ENCODE peak calls at places on chromosomes 12 and 14, in eight cellular contexts. One of them, this sample, is unnamed.

GRCh38 chr14:33362934-33363333 is 424.3 kb downstream of the NPAS3 start:
- DNase-seq in fibroblast of mammary gland: no peak
- DNase-seq in breast epithelium: no peak
- DNase-seq in left ventricle myocardium inferior: no peak
- DNase-seq in H1: no peak
- DNase-seq in endothelial cell: no peak
- DNase-seq in dorsolateral prefrontal cortex: no peak
- DNase-seq in BJ: no peak
- DNase-seq in this sample: no peak

GRCh38 chr14:22650960-22651521 is 6.9 kb upstream of the OR6J1 start:
- DNase-seq in dorsolateral prefrontal cortex: no peak
- DNase-seq in BJ: no peak
- DNase-seq in fibroblast of mammary gland: peak; percentile 48
- DNase-seq in breast epithelium: no peak
- DNase-seq in endothelial cell: no peak
- DNase-seq in left ventricle myocardium inferior: no peak
- DNase-seq in H1: no peak
- DNase-seq in this sample: no peak

GRCh38 chr12:122830517-122831214 is 4.6 kb upstream of the HIP1R start:
- DNase-seq in dorsolateral prefrontal cortex: no peak
- DNase-seq in fibroblast of mammary gland: peak; percentile 99
- DNase-seq in left ventricle myocardium inferior: no peak
- DNase-seq in H1: no peak
- DNase-seq in endothelial cell: no peak
- DNase-seq in breast epithelium: no peak
- DNase-seq in BJ: peak; percentile 55
- DNase-seq in this sample: no peak

GRCh38 chr12:121753844-121754264 is 39.6 kb downstream of the RHOF start:
- DNase-seq in dorsolateral prefrontal cortex: peak; percentile 87
- DNase-seq in left ventricle myocardium inferior: peak; percentile 69
- DNase-seq in fibroblast of mammary gland: no peak
- DNase-seq in BJ: no peak
- DNase-seq in breast epithelium: peak; percentile 72
- DNase-seq in H1: no peak
- DNase-seq in endothelial cell: no peak
- DNase-seq in this sample: no peak

GRCh38 chr12:94807951-94808350 is 157.6 kb upstream of the TMCC3 start:
- DNase-seq in breast epithelium: no peak
- DNase-seq in H1: no peak
- DNase-seq in BJ: no peak
- DNase-seq in endothelial cell: no peak
- DNase-seq in dorsolateral prefrontal cortex: no peak
- DNase-seq in left ventricle myocardium inferior: no peak
- DNase-seq in fibroblast of mammary gland: no peak
- DNase-seq in this sample: no peak

GRCh38 chr14:75156111-75156510 is 20.3 kb downstream of the TMED10 start:
- DNase-seq in fibroblast of mammary gland: no peak
- DNase-seq in dorsolateral prefrontal cortex: no peak
- DNase-seq in BJ: no peak
- DNase-seq in breast epithelium: no peak
- DNase-seq in H1: no peak
- DNase-seq in endothelial cell: no peak
- DNase-seq in left ventricle myocardium inferior: no peak
- DNase-seq in this sample: no peak

GRCh38 chr12:6226701-6227096 is 26.5 kb downstream of the CD9 start:
- DNase-seq in endothelial cell: no peak
- DNase-seq in breast epithelium: no peak
- DNase-seq in fibroblast of mammary gland: no peak
- DNase-seq in BJ: no peak
- DNase-seq in H1: no peak
- DNase-seq in dorsolateral prefrontal cortex: no peak
- DNase-seq in left ventricle myocardium inferior: peak; percentile 68
- DNase-seq in this sample: no peak

GRCh38 chr12:103205906-103206305 is 248.4 kb downstream of the ASCL1 start:
- DNase-seq in endothelial cell: no peak
- DNase-seq in fibroblast of mammary gland: no peak
- DNase-seq in H1: no peak
- DNase-seq in dorsolateral prefrontal cortex: no peak
- DNase-seq in left ventricle myocardium inferior: no peak
- DNase-seq in BJ: no peak
- DNase-seq in breast epithelium: no peak
- DNase-seq in this sample: no peak

GRCh38 chr14:51730094-51730493 is 78.4 kb downstream of the FRMD6 start:
- DNase-seq in H1: no peak
- DNase-seq in dorsolateral prefrontal cortex: no peak
- DNase-seq in left ventricle myocardium inferior: no peak
- DNase-seq in BJ: no peak
- DNase-seq in fibroblast of mammary gland: no peak
- DNase-seq in breast epithelium: no peak
- DNase-seq in endothelial cell: no peak
- DNase-seq in this sample: no peak

GRCh38 chr12:67019070-67019469 is 250.1 kb upstream of the CAND1 start:
- DNase-seq in endothelial cell: no peak
- DNase-seq in breast epithelium: no peak
- DNase-seq in fibroblast of mammary gland: no peak
- DNase-seq in dorsolateral prefrontal cortex: peak; percentile 29
- DNase-seq in left ventricle myocardium inferior: no peak
- DNase-seq in H1: no peak
- DNase-seq in BJ: no peak
- DNase-seq in this sample: no peak

GRCh38 chr12:104370989-104371870 is 67.7 kb downstream of the EID3 start:
- DNase-seq in H1: no peak
- DNase-seq in dorsolateral prefrontal cortex: no peak
- DNase-seq in fibroblast of mammary gland: peak; percentile 37
- DNase-seq in breast epithelium: no peak
- DNase-seq in endothelial cell: peak; percentile 12
- DNase-seq in left ventricle myocardium inferior: no peak
- DNase-seq in BJ: no peak
- DNase-seq in this sample: no peak

GRCh38 chr12:72256725-72257124 is 15.4 kb upstream of the TRHDE start:
- DNase-seq in fibroblast of mammary gland: no peak
- DNase-seq in breast epithelium: no peak
- DNase-seq in dorsolateral prefrontal cortex: no peak
- DNase-seq in endothelial cell: no peak
- DNase-seq in H1: no peak
- DNase-seq in BJ: no peak
- DNase-seq in left ventricle myocardium inferior: no peak
- DNase-seq in this sample: no peak

GRCh38 chr14:76501156-76501555 is 125.2 kb downstream of the ESRRB start:
- DNase-seq in breast epithelium: no peak
- DNase-seq in BJ: no peak
- DNase-seq in left ventricle myocardium inferior: no peak
- DNase-seq in H1: no peak
- DNase-seq in fibroblast of mammary gland: no peak
- DNase-seq in dorsolateral prefrontal cortex: no peak
- DNase-seq in endothelial cell: no peak
- DNase-seq in this sample: no peak

GRCh38 chr14:69483765-69484443 is 624 bp upstream of the PLEKHD1 start:
- DNase-seq in endothelial cell: peak; percentile 19
- DNase-seq in dorsolateral prefrontal cortex: no peak
- DNase-seq in breast epithelium: peak; percentile 57
- DNase-seq in BJ: no peak
- DNase-seq in fibroblast of mammary gland: no peak
- DNase-seq in left ventricle myocardium inferior: no peak
- DNase-seq in H1: no peak
- DNase-seq in this sample: no peak

GRCh38 chr14:74014299-74014698 is 4.8 kb downstream of the ENTPD5 start:
- DNase-seq in breast epithelium: no peak
- DNase-seq in dorsolateral prefrontal cortex: no peak
- DNase-seq in fibroblast of mammary gland: peak; percentile 29
- DNase-seq in endothelial cell: no peak
- DNase-seq in H1: no peak
- DNase-seq in BJ: no peak
- DNase-seq in left ventricle myocardium inferior: no peak
- DNase-seq in this sample: no peak

GRCh38 chr12:59041241-59042121 is 121.2 kb upstream of the LRIG3 start:
- DNase-seq in BJ: peak; percentile 85
- DNase-seq in H1: no peak
- DNase-seq in endothelial cell: no peak
- DNase-seq in dorsolateral prefrontal cortex: no peak
- DNase-seq in fibroblast of mammary gland: peak; percentile 96
- DNase-seq in left ventricle myocardium inferior: no peak
- DNase-seq in breast epithelium: no peak
- DNase-seq in this sample: no peak

GRCh38 chr12:116360579-116361403 is 83.3 kb upstream of the MED13L start:
- DNase-seq in H1: no peak
- DNase-seq in endothelial cell: no peak
- DNase-seq in dorsolateral prefrontal cortex: no peak
- DNase-seq in BJ: no peak
- DNase-seq in breast epithelium: no peak
- DNase-seq in fibroblast of mammary gland: no peak
- DNase-seq in left ventricle myocardium inferior: no peak
- DNase-seq in this sample: no peak

GRCh38 chr14:55088356-55088755 is 36.9 kb downstream of the MAPK1IP1L start:
- DNase-seq in endothelial cell: no peak
- DNase-seq in H1: no peak
- DNase-seq in left ventricle myocardium inferior: no peak
- DNase-seq in dorsolateral prefrontal cortex: no peak
- DNase-seq in BJ: no peak
- DNase-seq in fibroblast of mammary gland: no peak
- DNase-seq in breast epithelium: no peak
- DNase-seq in this sample: no peak

GRCh38 chr12:3882896-3883564 is 9.8 kb upstream of the PARP11 start:
- DNase-seq in H1: no peak
- DNase-seq in dorsolateral prefrontal cortex: no peak
- DNase-seq in fibroblast of mammary gland: peak; percentile 31
- DNase-seq in BJ: no peak
- DNase-seq in left ventricle myocardium inferior: no peak
- DNase-seq in breast epithelium: no peak
- DNase-seq in endothelial cell: no peak
- DNase-seq in this sample: no peak
- TF ChIP-seq CTCF in H1: no peak
- TF ChIP-seq CTCF in dorsolateral prefrontal cortex: no peak
- TF ChIP-seq CTCF in fibroblast of mammary gland: peak; percentile 36
- TF ChIP-seq CTCF in BJ: peak; percentile 25
- TF ChIP-seq CTCF in left ventricle myocardium inferior: peak; percentile 26
- TF ChIP-seq CTCF in breast epithelium: no peak
- TF ChIP-seq CTCF in endothelial cell: peak; percentile 27
- TF ChIP-seq CTCF in this sample: peak; percentile 51

GRCh38 chr12:20798561-20798960 is 11.9 kb upstream of the SLCO1B3 start:
- DNase-seq in BJ: no peak
- DNase-seq in endothelial cell: no peak
- DNase-seq in H1: no peak
- DNase-seq in dorsolateral prefrontal cortex: no peak
- DNase-seq in fibroblast of mammary gland: peak; percentile 12
- DNase-seq in breast epithelium: no peak
- DNase-seq in left ventricle myocardium inferior: no peak
- DNase-seq in this sample: no peak
- TF ChIP-seq CTCF in BJ: no peak
- TF ChIP-seq CTCF in endothelial cell: peak; percentile 19
- TF ChIP-seq CTCF in H1: no peak
- TF ChIP-seq CTCF in dorsolateral prefrontal cortex: peak; percentile 36
- TF ChIP-seq CTCF in fibroblast of mammary gland: peak; percentile 13
- TF ChIP-seq CTCF in breast epithelium: peak; percentile 32
- TF ChIP-seq CTCF in left ventricle myocardium inferior: peak; percentile 62
- TF ChIP-seq CTCF in this sample: peak; percentile 69

GRCh38 chr12:78651755-78652154 is 212.8 kb upstream of the SYT1 start:
- DNase-seq in dorsolateral prefrontal cortex: no peak
- DNase-seq in H1: no peak
- DNase-seq in breast epithelium: no peak
- DNase-seq in fibroblast of mammary gland: no peak
- DNase-seq in BJ: no peak
- DNase-seq in endothelial cell: no peak
- DNase-seq in left ventricle myocardium inferior: no peak
- DNase-seq in this sample: no peak

GRCh38 chr12:78641837-78642423 is 222.6 kb upstream of the SYT1 start:
- DNase-seq in H1: no peak
- DNase-seq in breast epithelium: no peak
- DNase-seq in fibroblast of mammary gland: peak; percentile 20
- DNase-seq in dorsolateral prefrontal cortex: no peak
- DNase-seq in left ventricle myocardium inferior: no peak
- DNase-seq in endothelial cell: no peak
- DNase-seq in BJ: no peak
- DNase-seq in this sample: no peak

DNA sequence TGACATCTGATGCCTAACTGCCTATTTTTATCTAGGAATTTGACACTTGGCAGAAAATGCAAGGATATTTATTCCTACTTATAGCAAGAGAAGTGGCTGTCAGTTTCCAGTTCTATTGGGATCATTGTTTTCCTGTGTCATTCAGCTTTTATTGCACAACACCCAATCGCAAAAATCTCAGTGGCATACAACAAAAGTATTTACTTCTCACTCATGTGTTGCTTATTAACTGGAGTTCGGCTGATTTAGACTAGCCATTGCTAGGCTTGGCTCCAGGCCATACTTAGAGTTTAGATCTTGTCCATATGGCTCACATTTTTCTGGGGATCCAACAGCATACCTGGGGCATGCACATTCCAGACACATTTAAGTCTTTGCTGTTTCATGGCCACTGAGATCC is 218.6 kb upstream of the SYT1 start:
- DNase-seq in BJ: no peak
- DNase-seq in H1: no peak
- DNase-seq in breast epithelium: no peak
- DNase-seq in left ventricle myocardium inferior: no peak
- DNase-seq in dorsolateral prefrontal cortex: no peak
- DNase-seq in endothelial cell: no peak
- DNase-seq in fibroblast of mammary gland: peak; percentile 8
- DNase-seq in this sample: no peak
- TF ChIP-seq CTCF in BJ: no peak
- TF ChIP-seq CTCF in H1: no peak
- TF ChIP-seq CTCF in breast epithelium: no peak
- TF ChIP-seq CTCF in left ventricle myocardium inferior: no peak
- TF ChIP-seq CTCF in dorsolateral prefrontal cortex: no peak
- TF ChIP-seq CTCF in endothelial cell: no peak
- TF ChIP-seq CTCF in fibroblast of mammary gland: no peak
- TF ChIP-seq CTCF in this sample: no peak

DNA sequence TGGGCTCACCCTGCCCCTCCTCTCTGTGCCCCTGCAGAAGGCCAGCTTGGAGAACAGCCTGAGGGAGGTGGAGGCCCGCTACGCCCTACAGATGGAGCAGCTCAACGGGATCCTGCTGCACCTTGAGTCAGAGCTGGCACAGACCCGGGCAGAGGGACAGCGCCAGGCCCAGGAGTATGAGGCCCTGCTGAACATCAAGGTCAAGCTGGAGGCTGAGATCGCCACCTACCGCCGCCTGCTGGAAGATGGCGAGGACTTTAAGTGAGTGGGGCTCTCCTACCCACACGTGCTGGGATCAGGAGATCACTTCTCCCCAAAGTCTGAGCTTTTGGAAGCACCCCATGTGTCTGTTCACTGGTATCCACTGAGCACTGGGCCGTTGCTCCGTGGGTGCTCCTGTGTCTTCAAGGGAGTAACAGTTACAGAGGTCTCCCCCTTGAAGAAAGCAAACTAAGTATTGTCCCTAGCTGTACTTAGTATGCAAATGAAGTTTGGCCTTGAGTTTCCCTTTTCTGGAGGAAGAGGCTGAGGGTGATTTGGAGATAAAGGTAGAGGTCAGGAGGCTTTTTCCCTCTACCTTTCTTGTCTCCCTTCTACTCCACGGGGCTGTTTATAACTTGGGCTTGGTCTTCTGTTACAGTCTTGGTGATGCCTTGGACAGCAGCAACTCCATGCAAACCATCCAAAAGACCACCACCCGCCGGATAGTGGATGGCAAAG is 3.3 kb downstream of the KRT18 start:
- DNase-seq in breast epithelium: peak; percentile 71
- DNase-seq in endothelial cell: no peak
- DNase-seq in BJ: no peak
- DNase-seq in H1: no peak
- DNase-seq in fibroblast of mammary gland: no peak
- DNase-seq in dorsolateral prefrontal cortex: no peak
- DNase-seq in left ventricle myocardium inferior: no peak
- DNase-seq in this sample: no peak
- TF ChIP-seq CTCF in breast epithelium: peak; percentile 26
- TF ChIP-seq CTCF in endothelial cell: no peak
- TF ChIP-seq CTCF in BJ: no peak
- TF ChIP-seq CTCF in H1: no peak
- TF ChIP-seq CTCF in fibroblast of mammary gland: no peak
- TF ChIP-seq CTCF in dorsolateral prefrontal cortex: no peak
- TF ChIP-seq CTCF in left ventricle myocardium inferior: peak; percentile 30
- TF ChIP-seq CTCF in this sample: no peak

GRCh38 chr12:88111074-88111652 is 30.7 kb downstream of the CEP290 start:
- DNase-seq in endothelial cell: no peak
- DNase-seq in dorsolateral prefrontal cortex: no peak
- DNase-seq in H1: no peak
- DNase-seq in breast epithelium: no peak
- DNase-seq in left ventricle myocardium inferior: no peak
- DNase-seq in BJ: peak; percentile 15
- DNase-seq in fibroblast of mammary gland: peak; percentile 70
- DNase-seq in this sample: no peak
- TF ChIP-seq CTCF in endothelial cell: peak; percentile 19
- TF ChIP-seq CTCF in dorsolateral prefrontal cortex: peak; percentile 41
- TF ChIP-seq CTCF in H1: no peak
- TF ChIP-seq CTCF in breast epithelium: peak; percentile 36
- TF ChIP-seq CTCF in left ventricle myocardium inferior: peak; percentile 55
- TF ChIP-seq CTCF in BJ: peak; percentile 39
- TF ChIP-seq CTCF in fibroblast of mammary gland: peak; percentile 39
- TF ChIP-seq CTCF in this sample: peak; percentile 69